ENCODE peak calls at places on chromosomes 1 and 21, in four cellular contexts. D is tibial artery, K is bronchial epithelial cell, X is GM13977. H is an unnamed sample.

GRCh38 chr1:40736085-40736531 is 44.6 kb downstream of the NFYC start:
- DNase-seq in K (peak; percentile 79), X (no peak), D (no peak), H (no peak)

GRCh38 chr1:65172936-65173335 is 24.9 kb downstream of the AK4 start:
- DNase-seq in D (no peak), K (peak; percentile 28), X (no peak), H (no peak)

GRCh38 chr1:18581420-18581880 is 49.2 kb upstream of the PAX7 start:
- DNase-seq in X (peak; percentile 76), K (peak; percentile 8), D (no peak), H (no peak)

GRCh38 chr21:42939581-42940413 is 14.4 kb upstream of the ERVH48-1 start:
- DNase-seq in K (peak; percentile 98), X (no peak), D (peak; percentile 88), H (no peak)

GRCh38 chr1:181086926-181087325 is 1.6 kb upstream of the IER5 start:
- DNase-seq in K (peak; percentile 92), X (no peak), D (no peak), H (no peak)

GRCh38 chr21:45854702-45855247 is 126.8 kb upstream of the COL6A1 start:
- DNase-seq in X (no peak), K (no peak), D (no peak), H (no peak)

GRCh38 chr1:92478393-92478792 is 8.3 kb downstream of the GFI1 start:
- DNase-seq in D (no peak), X (no peak), K (peak; percentile 28), H (no peak)

GRCh38 chr1:99640672-99641071 is 5.2 kb upstream of the PALMD start:
- DNase-seq in D (no peak), K (no peak), X (no peak), H (no peak)

GRCh38 chr1:216390956-216391355 is 32.3 kb downstream of the USH2A start:
- DNase-seq in K (no peak), X (no peak), D (no peak), H (no peak)

GRCh38 chr1:20165522-20165951 is 20.4 kb upstream of the UBXN10 start:
- DNase-seq in X (peak; percentile 51), K (peak; percentile 8), D (no peak), H (no peak)

GRCh38 chr1:85502625-85503083 is 37.7 kb upstream of the DDAH1 start:
- DNase-seq in K (peak; percentile 65), X (no peak), D (peak; percentile 47), H (no peak)
- TF ChIP-seq CTCF in K (peak; percentile 52), X (peak; percentile 17), D (peak; percentile 37), H (peak; percentile 68)

GRCh38 chr1:157925419-157926166 is 67.9 kb upstream of the KIRREL1 start:
- DNase-seq in D (no peak), X (no peak), K (no peak), H (no peak)
- TF ChIP-seq CTCF in D (no peak), X (no peak), K (no peak), H (no peak)

GRCh38 chr1:60981357-60981756 is 101.0 kb upstream of the NFIA start:
- DNase-seq in K (no peak), D (no peak), X (no peak), H (no peak)

GRCh38 chr1:60974973-60975372 is 107.4 kb upstream of the NFIA start:
- DNase-seq in K (no peak), D (no peak), X (no peak), H (no peak)

GRCh38 chr1:60977661-60978060 is 104.7 kb upstream of the NFIA start:
- DNase-seq in K (no peak), X (no peak), D (no peak), H (no peak)

GRCh38 chr1:60982539-60982938 is 99.8 kb upstream of the NFIA start:
- DNase-seq in X (no peak), D (no peak), K (no peak), H (no peak)

GRCh38 chr1:60978421-60979357 is 103.7 kb upstream of the NFIA start:
- DNase-seq in D (no peak), X (peak; percentile 44), K (peak; percentile 49), H (no peak)
- TF ChIP-seq CTCF in D (peak; percentile 38), X (peak; percentile 51), K (peak; percentile 89), H (peak; percentile 41)

GRCh38 chr1:217747156-217747769 is 116.1 kb downstream of the SPATA17 start:
- DNase-seq in K (peak; percentile 44), D (no peak), X (peak; percentile 13), H (no peak)
- TF ChIP-seq CTCF in K (peak; percentile 29), D (peak; percentile 37), X (peak; percentile 66), H (peak; percentile 79)

DNA sequence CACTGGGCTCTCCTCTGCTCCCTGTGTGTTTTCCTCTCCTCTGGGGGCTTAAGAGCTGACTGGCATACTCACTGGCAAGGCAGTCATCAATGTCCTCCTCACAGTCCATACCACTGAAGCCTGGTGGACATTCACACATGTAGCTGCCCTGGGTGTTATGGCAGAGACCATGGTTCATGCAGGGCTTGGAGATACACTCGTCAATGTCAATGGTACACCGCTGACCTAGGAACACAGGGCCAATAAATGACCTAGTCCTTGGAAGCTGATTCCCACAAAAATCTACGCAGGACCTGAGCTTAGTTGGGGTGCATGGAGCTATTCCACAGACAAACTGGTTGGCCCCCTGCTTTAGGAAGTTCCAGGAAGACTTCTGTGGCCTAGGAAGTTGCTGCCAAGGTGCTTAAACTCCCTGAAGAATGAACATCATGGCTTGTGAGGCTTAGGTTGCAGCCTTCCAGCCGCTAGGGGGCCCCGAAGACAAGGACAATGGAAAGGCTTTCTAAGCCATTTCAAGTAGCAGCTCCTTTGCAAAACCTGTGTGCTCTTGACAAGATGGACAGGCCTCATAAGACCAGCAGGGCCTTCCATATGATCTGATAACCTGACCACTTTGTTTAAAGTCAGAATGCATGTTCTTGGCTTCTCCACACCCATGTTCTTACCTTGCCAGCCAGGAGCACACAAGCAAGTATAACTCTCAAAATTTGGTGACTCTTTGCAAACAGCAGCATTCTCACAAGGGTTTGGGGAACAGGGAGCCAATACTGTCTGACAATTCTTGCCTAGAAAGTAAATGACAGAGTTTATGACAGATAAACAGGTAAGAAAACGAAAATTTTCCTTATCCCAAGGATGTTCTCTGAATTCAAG is 52.3 kb upstream of the ADAM30 start:
- DNase-seq in X (peak; percentile 45), K (peak; percentile 64), D (peak; percentile 78), H (peak; percentile 93)
- TF ChIP-seq CTCF in X (peak; percentile 96), K (peak; percentile 89), D (peak; percentile 80), H (peak; percentile 91)

DNA sequence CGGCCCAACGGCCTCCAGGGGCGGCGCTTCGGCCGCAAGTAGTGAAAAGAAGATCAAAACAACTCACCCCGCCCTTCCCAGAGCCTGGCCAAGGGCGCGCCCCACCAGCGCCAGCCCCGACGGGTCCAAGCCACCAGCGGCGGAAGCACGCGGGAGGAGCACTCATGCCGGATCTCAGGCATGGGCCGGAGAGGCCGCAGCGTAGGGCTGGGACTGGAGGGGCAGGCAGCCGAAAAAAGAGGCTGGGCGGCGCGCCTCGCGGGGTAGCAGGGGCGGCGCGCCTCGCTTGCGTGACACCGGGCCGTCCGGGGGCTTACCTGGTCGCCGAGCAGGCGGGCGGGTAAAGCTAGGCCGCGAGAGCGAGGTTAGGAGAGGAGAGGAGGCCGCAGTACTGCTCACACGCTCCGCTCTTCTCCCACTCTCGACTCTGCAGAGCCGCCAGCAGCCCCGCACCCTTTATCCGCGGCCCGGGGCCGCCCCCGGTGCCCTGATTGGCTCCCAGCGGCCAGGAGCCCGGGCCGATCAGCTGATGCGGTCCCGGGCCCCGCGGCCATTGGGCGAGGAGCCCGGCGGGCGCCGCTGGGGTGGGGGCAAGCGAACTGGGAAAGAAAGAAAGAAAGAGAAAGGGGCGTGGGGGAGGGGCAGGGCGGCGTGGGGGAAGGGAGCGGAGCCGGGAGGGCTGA is at the start of gene GLUL:
- DNase-seq in X (peak; percentile 95), K (peak; percentile 72), D (peak; percentile 96), H (peak; percentile 98)
- TF ChIP-seq CTCF in X (no peak), K (peak; percentile 17), D (no peak), H (peak; percentile 3)

GRCh38 chr1:17371896-17372295 is at the start of gene PADI6:
- DNase-seq in D (no peak), X (no peak), K (no peak), H (no peak)

GRCh38 chr1:17375651-17376050 is 3.7 kb downstream of the PADI6 start:
- DNase-seq in K (no peak), D (no peak), X (no peak), H (no peak)

GRCh38 chr1:17372955-17373354 is 959 bp downstream of the PADI6 start:
- DNase-seq in K (no peak), D (no peak), X (no peak), H (no peak)

GRCh38 chr1:17369466-17369865 is 2.5 kb upstream of the PADI6 start:
- DNase-seq in X (no peak), K (peak; percentile 94), D (no peak), H (no peak)

GRCh38 chr1:17370618-17371017 is 1.4 kb upstream of the PADI6 start:
- DNase-seq in D (no peak), X (no peak), K (peak; percentile 61), H (no peak)
- TF ChIP-seq CTCF in D (no peak), X (no peak), K (peak; percentile 66), H (peak; percentile 35)

GRCh38 chr1:46188295-46189030 is 9.8 kb downstream of the POMGNT1 start:
- DNase-seq in X (no peak), D (no peak), K (peak; percentile 43), H (no peak)
- TF ChIP-seq CTCF in X (no peak), D (no peak), K (peak; percentile 19), H (no peak)